ENCODE peak calls at places on chromosome 14, in nine cellular contexts. D is HepG2, O is heart left ventricle, P is HCT116, L is stomach, N is esophagus muscularis mucosa, E is ovary, R is adrenal gland, S is uterus. X is an unnamed sample.
A peak's percentile ranks its signal among the peaks of the same experiment; 100 is the strongest.

GRCh38 chr14:64401923-64402322 is 13.8 kb downstream of the MTHFD1 start:
- DNase-seq in D (peak; percentile 2), R (no peak), E (no peak), O (no peak), S (no peak), P (no peak), N (no peak), L (no peak), X (no peak)

GRCh38 chr14:62776300-62776699 is 269.0 kb downstream of the KCNH5 start:
- DNase-seq in E (no peak), R (no peak), O (no peak), D (no peak), S (no peak), L (no peak), N (no peak), P (no peak), X (no peak)

GRCh38 chr14:51430079-51430478 is 190.0 kb downstream of the TMX1 start:
- DNase-seq in O (no peak), S (no peak), P (no peak), R (no peak), D (no peak), L (no peak), N (no peak), E (no peak), X (no peak)

GRCh38 chr14:92352158-92352985 is 29.4 kb downstream of the SLC24A4 start:
- DNase-seq in D (peak; percentile 13), O (no peak), N (no peak), P (peak; percentile 40), E (no peak), R (no peak), S (no peak), L (no peak), X (no peak)

GRCh38 chr14:28772613-28773012 is 6.0 kb downstream of the FOXG1 start:
- DNase-seq in P (no peak), S (no peak), R (no peak), D (no peak), N (no peak), L (no peak), O (no peak), E (no peak), X (no peak)

GRCh38 chr14:89349196-89350008 is 67.6 kb downstream of the FOXN3 start:
- DNase-seq in O (peak; percentile 52), D (no peak), P (no peak), S (peak; percentile 60), E (no peak), N (no peak), R (no peak), L (peak; percentile 52), X (no peak)

GRCh38 chr14:100827751-100828447 is 2.0 kb downstream of the MEG3 start:
- DNase-seq in S (no peak), N (no peak), D (no peak), E (peak; percentile 48), O (no peak), R (peak; percentile 79), L (no peak), P (no peak), X (no peak)

GRCh38 chr14:89634037-89634436 is 217.0 kb upstream of the FOXN3 start:
- DNase-seq in P (no peak), S (no peak), N (no peak), R (no peak), L (no peak), E (no peak), D (no peak), O (no peak), X (no peak)

GRCh38 chr14:57383125-57383524 is 7.3 kb upstream of the NAA30 start:
- DNase-seq in D (peak; percentile 56), N (no peak), R (no peak), L (no peak), E (no peak), O (no peak), P (no peak), S (no peak), X (no peak)

GRCh38 chr14:32254952-32255679 is 52.0 kb upstream of the RNU6-8 start:
- DNase-seq in D (peak; percentile 82), R (peak; percentile 72), S (peak; percentile 66), P (peak; percentile 51), O (peak; percentile 74), N (no peak), L (peak; percentile 69), E (peak; percentile 72), X (peak; percentile 81)

GRCh38 chr14:39393289-39393688 is 38.9 kb downstream of the FBXO33 start:
- DNase-seq in L (no peak), N (no peak), O (no peak), P (no peak), S (no peak), E (no peak), D (no peak), R (no peak), X (no peak)

GRCh38 chr14:85090681-85091080 is 439.3 kb upstream of the FLRT2 start:
- DNase-seq in S (no peak), N (no peak), R (no peak), O (no peak), D (no peak), P (no peak), L (no peak), E (no peak), X (no peak)

GRCh38 chr14:85087201-85087600 is 442.7 kb upstream of the FLRT2 start:
- DNase-seq in P (no peak), R (no peak), D (no peak), E (no peak), O (no peak), S (no peak), L (no peak), N (no peak), X (no peak)

GRCh38 chr14:85084344-85084743 is 445.6 kb upstream of the FLRT2 start:
- DNase-seq in L (no peak), R (no peak), D (no peak), E (no peak), P (no peak), S (no peak), O (no peak), N (no peak), X (no peak)

GRCh38 chr14:85088231-85088630 is 441.7 kb upstream of the FLRT2 start:
- DNase-seq in L (no peak), E (no peak), N (no peak), O (no peak), D (no peak), P (no peak), R (no peak), S (no peak), X (no peak)

DNA sequence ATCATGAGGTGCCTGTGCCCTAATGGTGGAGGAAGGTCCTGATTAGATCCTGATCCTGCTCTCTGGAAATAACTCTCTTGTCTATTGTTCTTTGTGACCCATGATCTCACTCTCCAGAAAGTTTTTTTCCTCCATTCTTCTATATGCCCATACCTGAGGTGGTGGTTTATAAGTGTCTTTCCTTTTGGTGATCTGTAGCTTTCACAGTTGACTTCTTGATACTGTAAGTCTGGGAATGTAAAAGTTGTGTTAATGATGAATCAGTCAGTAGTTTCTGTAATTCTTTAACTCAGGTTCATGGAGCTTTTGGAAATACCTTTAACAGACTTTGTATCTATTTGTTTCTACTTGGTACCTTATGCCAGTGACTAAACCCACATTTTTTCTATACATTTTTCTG is 444.0 kb upstream of the FLRT2 start:
- DNase-seq in N (no peak), D (no peak), E (no peak), O (no peak), S (no peak), R (no peak), P (no peak), L (no peak), X (no peak)
- H3K36me3 ChIP-seq in N (no peaks in the 10 kb centered on the region), D (no peaks in the 10 kb centered on the region), E (no peaks in the 10 kb centered on the region), O (no peaks in the 10 kb centered on the region), S (no peaks in the 10 kb centered on the region), R (no peaks in the 10 kb centered on the region), P (no peaks in the 10 kb centered on the region), L (no peaks in the 10 kb centered on the region), X (no peaks in the 10 kb centered on the region)

GRCh38 chr14:105250986-105251385 is 2.7 kb downstream of the BTBD6 start:
- DNase-seq in O (no peak), L (no peak), R (no peak), N (no peak), E (no peak), P (no peak), S (no peak), D (no peak), X (no peak)

GRCh38 chr14:105253329-105253682 is 5.0 kb downstream of the BTBD6 start:
- DNase-seq in D (no peak), R (no peak), O (no peak), L (no peak), N (no peak), S (no peak), P (no peak), E (no peak), X (no peak)

GRCh38 chr14:105255021-105255507 is 6.7 kb downstream of the BTBD6 start:
- DNase-seq in R (no peak), E (no peak), D (no peak), S (no peak), O (no peak), P (no peak), N (no peak), L (no peak), X (no peak)

GRCh38 chr14:105251920-105252319 is 3.6 kb downstream of the BTBD6 start:
- DNase-seq in N (no peak), S (no peak), P (no peak), O (no peak), L (no peak), R (no peak), D (no peak), E (no peak), X (no peak)

DNA sequence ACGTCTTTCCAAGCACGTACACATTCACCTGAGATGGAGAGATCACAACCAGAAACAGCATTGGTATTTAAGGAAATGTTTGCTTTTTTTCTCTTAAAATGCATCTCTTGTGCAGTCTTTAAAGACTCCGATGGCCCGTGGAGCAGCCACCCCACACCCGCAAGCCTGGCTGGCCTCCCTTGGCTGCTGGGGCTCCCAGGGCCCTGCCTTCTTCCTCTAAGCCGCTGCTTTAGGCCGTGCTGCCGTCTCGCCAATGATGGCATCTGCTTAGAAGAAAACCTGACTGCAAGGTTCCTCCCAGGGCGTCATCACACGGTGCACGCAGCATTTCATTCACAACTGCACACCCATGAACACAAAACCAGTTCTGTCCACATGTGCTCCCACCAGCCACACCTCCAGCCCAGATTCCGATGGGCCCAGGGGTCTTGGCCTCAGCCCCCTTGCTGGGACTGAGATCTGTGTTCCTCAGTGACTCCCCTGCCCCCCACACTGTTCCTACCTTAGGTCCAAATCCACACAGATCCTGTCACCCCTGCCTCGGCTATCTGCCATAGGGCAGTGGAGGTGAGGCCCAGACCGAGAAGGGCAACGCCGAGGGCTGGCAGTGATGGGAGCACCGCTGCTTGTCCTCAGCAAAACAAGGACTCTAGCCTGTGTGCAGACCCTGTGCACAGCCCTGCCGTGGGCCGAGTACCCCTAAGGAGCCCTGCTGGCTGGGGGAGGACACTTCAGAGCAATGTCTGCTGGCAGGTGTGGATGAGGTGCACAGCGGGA is 4.4 kb downstream of the BTBD6 start:
- DNase-seq in R (no peak), O (no peak), E (no peak), D (no peak), N (no peak), P (no peak), S (no peak), L (no peak), X (no peak)
- TF ChIP-seq POLR2A in R (no peak), O (no peak), E (no peak), D (no peak), N (no peak), P (no peak), S (no peak), L (no peak), X (no peak)

GRCh38 chr14:70640938-70641547 is 673 bp upstream of the TTC9 start:
- DNase-seq in R (no peak), S (peak; percentile 14), E (no peak), N (peak; percentile 87), P (no peak), D (no peak), L (peak; percentile 63), O (peak; percentile 53), X (peak; percentile 40)
- TF ChIP-seq CTCF in R (no peak), S (no peak), E (no peak), N (no peak), P (no peak), D (no peak), L (no peak), O (no peak), X (no peak)

GRCh38 chr14:103503296-103503695 is 19.3 kb downstream of the CKB start:
- DNase-seq in P (no peak), S (peak; percentile 6), R (no peak), L (no peak), N (no peak), E (no peak), D (no peak), O (no peak), X (no peak)
- H3K36me3 ChIP-seq in P (peaks cover 33% of the 10 kb centered on the region), S (no peaks in the 10 kb centered on the region), R (peaks cover 4% of the 10 kb centered on the region), L (peaks cover 34% of the 10 kb centered on the region), N (peaks cover 26% of the 10 kb centered on the region), E (no peaks in the 10 kb centered on the region), D (peaks cover 20% of the 10 kb centered on the region), O (peaks cover 25% of the 10 kb centered on the region), X (peaks cover 28% of the 10 kb centered on the region)

X was measured in thyroid gland.